ENCODE peak calls at places on chromosome 15, in nine cellular contexts. N is SIG-M5; X is stimulated activated CD4-positive, alpha-beta T cell treated with anti-CD3 and anti-CD28 coated beads, Interleukin-4, amount 100 ng/mL, for 4 hours; B is IMR-90; T is BJ; M is HFF-Myc; L is psoas muscle; Y is RWPE1; H is fibroblast of lung. U is an unnamed sample.

GRCh38 chr15:40297356-40297755 is 10.4 kb downstream of the PLCB2 start:
- DNase-seq in N (no peak), X (no peak), B (no peak), T (no peak), M (no peak), L (no peak), Y (no peak), H (no peak), U (no peak)

GRCh38 chr15:73926191-73927002 is at the start of gene LOXL1:
- DNase-seq in N (no peak), X (no peak), B (peak), T (peak), M (peak), L (peak), Y (peak), H (peak), U (no peak)

GRCh38 chr15:64997911-64998310 is 8.2 kb upstream of the SPG21 start:
- DNase-seq in N (no peak), X (no peak), B (no peak), T (no peak), M (no peak), L (no peak), Y (no peak), H (no peak), U (no peak)

GRCh38 chr15:47212222-47213010 is 504.9 kb upstream of the SEMA6D start:
- DNase-seq in N (no peak), X (no peak), B (no peak), T (no peak), M (no peak), L (no peak), Y (no peak), H (no peak), U (no peak)

GRCh38 chr15:67833504-67834248 is 6.2 kb downstream of the RNU6-1 start:
- DNase-seq in N (no peak), X (no peak), B (no peak), T (no peak), M (no peak), L (peak), Y (peak), H (no peak), U (no peak)

GRCh38 chr15:61613138-61613537 is 384.0 kb upstream of the RORA start:
- DNase-seq in N (no peak), X (no peak), B (no peak), T (no peak), M (no peak), L (no peak), Y (no peak), H (no peak), U (no peak)

GRCh38 chr15:93088200-93088980 is 621 bp downstream of the RGMA start:
- DNase-seq in N (no peak), X (no peak), B (no peak), T (no peak), M (no peak), L (peak), Y (peak), H (peak), U (no peak)

GRCh38 chr15:28919201-28919627 is 33.4 kb downstream of the APBA2 start:
- DNase-seq in N (no peak), X (no peak), B (no peak), T (no peak), M (no peak), L (no peak), Y (peak), H (no peak), U (peak)

GRCh38 chr15:100653608-100654007 is 51.2 kb downstream of the ASB7 start:
- DNase-seq in N (no peak), X (no peak), B (no peak), T (no peak), M (no peak), L (no peak), Y (no peak), H (no peak), U (no peak)

GRCh38 chr15:23646165-23647000 is 1.3 kb downstream of the MAGEL2 start:
- DNase-seq in N (no peak), X (no peak), B (no peak), T (no peak), M (no peak), L (no peak), Y (no peak), H (no peak), U (no peak)

GRCh38 chr15:30990036-30990435 is 1.4 kb downstream of the MTMR10 start:
- DNase-seq in N (no peak), X (no peak), B (no peak), T (no peak), M (no peak), L (no peak), Y (peak), H (no peak), U (peak)

GRCh38 chr15:29611057-29611456 is 211.2 kb downstream of the TJP1 start:
- DNase-seq in N (no peak), X (no peak), B (no peak), T (no peak), M (no peak), L (no peak), Y (no peak), H (no peak), U (no peak)

GRCh38 chr15:61816856-61817255 is 243.4 kb downstream of the VPS13C start:
- DNase-seq in N (no peak), X (no peak), B (no peak), T (no peak), M (no peak), L (no peak), Y (no peak), H (no peak), U (no peak)

GRCh38 chr15:42605281-42605744 is 29.9 kb downstream of the STARD9 start:
- DNase-seq in N (no peak), X (no peak), B (peak), T (peak), M (peak), L (no peak), Y (no peak), H (peak), U (peak)

GRCh38 chr15:99090011-99090699 is 14.7 kb upstream of the SYNM start:
- DNase-seq in N (no peak), X (no peak), B (peak), T (no peak), M (no peak), L (no peak), Y (no peak), H (peak), U (no peak)

GRCh38 chr15:26806574-26806973 is 33.7 kb upstream of the GABRB3 start:
- DNase-seq in N (no peak), X (no peak), B (no peak), T (no peak), M (no peak), L (no peak), Y (no peak), H (no peak), U (no peak)

GRCh38 chr15:41671656-41672636 is 11.7 kb downstream of the MGA start:
- DNase-seq in N (no peak), X (no peak), B (no peak), T (no peak), M (no peak), L (no peak), Y (no peak), H (no peak), U (peak)

GRCh38 chr15:36814085-36814484 is 234.7 kb downstream of the CDIN1 start:
- DNase-seq in N (no peak), X (no peak), B (no peak), T (no peak), M (no peak), L (no peak), Y (no peak), H (no peak), U (no peak)

GRCh38 chr15:67832965-67833503 is 6.8 kb downstream of the RNU6-1 start:
- DNase-seq in N (no peak), X (no peak), B (no peak), T (no peak), M (no peak), L (no peak), Y (no peak), H (no peak), U (no peak)

GRCh38 chr15:68379058-68379758 is 52.8 kb downstream of the ITGA11 start:
- DNase-seq in N (no peak), X (no peak), B (no peak), T (no peak), M (no peak), L (no peak), Y (no peak), H (no peak), U (no peak)

GRCh38 chr15:58491499-58492202 is 59.9 kb downstream of the LIPC start:
- DNase-seq in N (no peak), X (no peak), B (no peak), T (no peak), M (no peak), L (no peak), Y (no peak), H (no peak), U (no peak)

GRCh38 chr15:68383161-68384074 is 48.5 kb downstream of the ITGA11 start:
- DNase-seq in N (no peak), X (peak), B (peak), T (no peak), M (peak), L (no peak), Y (peak), H (peak), U (peak)

GRCh38 chr15:87877114-87877810 is 379.3 kb downstream of the NTRK3 start:
- DNase-seq in N (no peak), X (no peak), B (peak), T (no peak), M (no peak), L (no peak), Y (no peak), H (peak), U (no peak)

GRCh38 chr15:58454950-58455401 is 23.2 kb downstream of the LIPC start:
- DNase-seq in N (no peak), X (no peak), B (no peak), T (no peak), M (no peak), L (no peak), Y (no peak), H (no peak), U (no peak)

GRCh38 chr15:39304931-39305728 is 275.7 kb upstream of the THBS1 start:
- DNase-seq in N (no peak), X (no peak), B (no peak), T (no peak), M (no peak), L (no peak), Y (no peak), H (peak), U (no peak)

GRCh38 chr15:101372960-101373525 is 78.0 kb upstream of the SNRPA1 start:
- DNase-seq in N (no peak), X (no peak), B (no peak), T (no peak), M (no peak), L (no peak), Y (no peak), H (no peak), U (no peak)

GRCh38 chr15:31309893-31310606 is 16.6 kb upstream of the KLF13 start:
- DNase-seq in N (no peak), X (no peak), B (no peak), T (no peak), M (no peak), L (no peak), Y (no peak), H (no peak), U (no peak)

GRCh38 chr15:62758952-62759349 is 283.6 kb upstream of the TPM1 start:
- DNase-seq in N (no peak), X (no peak), B (no peak), T (no peak), M (no peak), L (no peak), Y (no peak), H (no peak), U (no peak)

GRCh38 chr15:31278056-31278445 is 48.6 kb upstream of the KLF13 start:
- DNase-seq in N (no peak), X (no peak), B (no peak), T (no peak), M (no peak), L (no peak), Y (no peak), H (no peak), U (no peak)

GRCh38 chr15:43376017-43376705 is 5.3 kb downstream of the TUBGCP4 start:
- DNase-seq in N (no peak), X (peak), B (peak), T (no peak), M (no peak), L (no peak), Y (peak), H (peak), U (peak)

GRCh38 chr15:72784233-72784876 is 797 bp upstream of the ADPGK start:
- DNase-seq in N (peak), X (peak), B (peak), T (peak), M (peak), L (no peak), Y (peak), H (peak), U (peak)

GRCh38 chr15:99722406-99722805 is 10.8 kb downstream of the LYSMD4 start:
- DNase-seq in N (no peak), X (no peak), B (no peak), T (no peak), M (no peak), L (no peak), Y (no peak), H (no peak), U (no peak)

GRCh38 chr15:55742927-55743614 is at the start of gene PRTG:
- DNase-seq in N (no peak), X (no peak), B (peak), T (no peak), M (no peak), L (peak), Y (peak), H (peak), U (no peak)

GRCh38 chr15:63915209-63915887 is 81.6 kb upstream of the HERC1 start:
- DNase-seq in N (no peak), X (no peak), B (no peak), T (no peak), M (no peak), L (no peak), Y (no peak), H (no peak), U (no peak)

GRCh38 chr15:31295660-31296059 is 31.0 kb upstream of the KLF13 start:
- DNase-seq in N (no peak), X (no peak), B (no peak), T (no peak), M (no peak), L (no peak), Y (no peak), H (no peak), U (no peak)

GRCh38 chr15:92705693-92706618 is 50.4 kb upstream of the FAM174B start:
- DNase-seq in N (no peak), X (no peak), B (no peak), T (no peak), M (no peak), L (no peak), Y (no peak), H (no peak), U (no peak)

U was measured in AML-193.